ENCODE peak calls at places on chromosomes 13 and 19, in six cellular contexts. One of them, this sample, is unnamed. For H3K4me1 and H3K27me3, the result is how much of the 10 kb centered on the place peaks cover.

GRCh38 chr13:25778302-25778701 is 273.5 kb downstream of the SHISA2 start:
- DNase-seq in heart right ventricle: no peak
- DNase-seq in fibroblast of lung: no peak
- DNase-seq in NT2/D1: no peak
- DNase-seq in left ventricle myocardium inferior: no peak
- DNase-seq in pancreas: no peak
- DNase-seq in this sample: no peak

GRCh38 chr19:10112895-10113591 is 1.6 kb downstream of the P2RY11 start:
- DNase-seq in heart right ventricle: peak
- DNase-seq in fibroblast of lung: no peak
- DNase-seq in NT2/D1: no peak
- DNase-seq in left ventricle myocardium inferior: no peak
- DNase-seq in pancreas: peak
- DNase-seq in this sample: peak

GRCh38 chr13:107742544-107742943 is 472.8 kb downstream of the LIG4 start:
- DNase-seq in heart right ventricle: no peak
- DNase-seq in fibroblast of lung: no peak
- DNase-seq in NT2/D1: no peak
- DNase-seq in left ventricle myocardium inferior: no peak
- DNase-seq in pancreas: no peak
- DNase-seq in this sample: no peak

GRCh38 chr13:111031531-111031961 is 83.6 kb upstream of the ARHGEF7 start:
- DNase-seq in heart right ventricle: no peak
- DNase-seq in fibroblast of lung: peak
- DNase-seq in NT2/D1: no peak
- DNase-seq in left ventricle myocardium inferior: no peak
- DNase-seq in pancreas: no peak
- DNase-seq in this sample: no peak

GRCh38 chr19:46193678-46194077 is 35.9 kb upstream of the IGFL1 start:
- DNase-seq in heart right ventricle: no peak
- DNase-seq in fibroblast of lung: no peak
- DNase-seq in NT2/D1: no peak
- DNase-seq in left ventricle myocardium inferior: no peak
- DNase-seq in pancreas: no peak
- DNase-seq in this sample: no peak

GRCh38 chr19:43464089-43464775 is 1.2 kb downstream of the LYPD3 start:
- DNase-seq in heart right ventricle: peak
- DNase-seq in fibroblast of lung: no peak
- DNase-seq in NT2/D1: peak
- DNase-seq in left ventricle myocardium inferior: peak
- DNase-seq in pancreas: peak
- DNase-seq in this sample: peak

GRCh38 chr19:7716762-7717161 is 14.8 kb upstream of the FCER2 start:
- DNase-seq in heart right ventricle: no peak
- DNase-seq in fibroblast of lung: no peak
- DNase-seq in NT2/D1: no peak
- DNase-seq in left ventricle myocardium inferior: no peak
- DNase-seq in pancreas: no peak
- DNase-seq in this sample: no peak

GRCh38 chr13:112587767-112588489 is at the start of gene TUBGCP3:
- DNase-seq in heart right ventricle: peak
- DNase-seq in fibroblast of lung: peak
- DNase-seq in NT2/D1: peak
- DNase-seq in left ventricle myocardium inferior: peak
- DNase-seq in pancreas: peak
- DNase-seq in this sample: peak

GRCh38 chr13:79119578-79120107 is 286.4 kb downstream of the RBM26 start:
- DNase-seq in heart right ventricle: no peak
- DNase-seq in fibroblast of lung: no peak
- DNase-seq in NT2/D1: no peak
- DNase-seq in left ventricle myocardium inferior: no peak
- DNase-seq in pancreas: peak
- DNase-seq in this sample: no peak

GRCh38 chr13:23578411-23579071 is 8.3 kb downstream of the TNFRSF19 start:
- DNase-seq in heart right ventricle: peak
- DNase-seq in fibroblast of lung: peak
- DNase-seq in NT2/D1: peak
- DNase-seq in left ventricle myocardium inferior: peak
- DNase-seq in pancreas: peak
- DNase-seq in this sample: peak

GRCh38 chr13:33349314-33349995 is 63.9 kb upstream of the STARD13 start:
- DNase-seq in heart right ventricle: no peak
- DNase-seq in fibroblast of lung: no peak
- DNase-seq in NT2/D1: no peak
- DNase-seq in left ventricle myocardium inferior: peak
- DNase-seq in pancreas: no peak
- DNase-seq in this sample: peak

GRCh38 chr19:7450243-7451223 is 38.3 kb downstream of the PEX11G start:
- DNase-seq in heart right ventricle: no peak
- DNase-seq in fibroblast of lung: peak
- DNase-seq in NT2/D1: peak
- DNase-seq in left ventricle myocardium inferior: no peak
- DNase-seq in pancreas: no peak
- DNase-seq in this sample: no peak

GRCh38 chr13:21060827-21061076 is 634 bp downstream of the LATS2 start:
- DNase-seq in heart right ventricle: peak
- DNase-seq in fibroblast of lung: no peak
- DNase-seq in NT2/D1: no peak
- DNase-seq in left ventricle myocardium inferior: peak
- DNase-seq in pancreas: no peak
- DNase-seq in this sample: no peak

GRCh38 chr19:46283771-46284170 is 13.1 kb upstream of the HIF3A start:
- DNase-seq in heart right ventricle: peak
- DNase-seq in fibroblast of lung: no peak
- DNase-seq in NT2/D1: no peak
- DNase-seq in left ventricle myocardium inferior: no peak
- DNase-seq in pancreas: no peak
- DNase-seq in this sample: no peak

GRCh38 chr13:50928088-50928487 is 18.5 kb downstream of the RNASEH2B start:
- DNase-seq in heart right ventricle: no peak
- DNase-seq in fibroblast of lung: peak
- DNase-seq in NT2/D1: no peak
- DNase-seq in left ventricle myocardium inferior: no peak
- DNase-seq in pancreas: no peak
- DNase-seq in this sample: no peak

GRCh38 chr13:94660695-94661324 is 51.5 kb downstream of the SOX21 start:
- DNase-seq in heart right ventricle: no peak
- DNase-seq in fibroblast of lung: peak
- DNase-seq in NT2/D1: no peak
- DNase-seq in left ventricle myocardium inferior: no peak
- DNase-seq in pancreas: no peak
- DNase-seq in this sample: no peak

GRCh38 chr19:4609878-4610511 is 29.3 kb upstream of the TNFAIP8L1 start:
- DNase-seq in heart right ventricle: peak
- DNase-seq in fibroblast of lung: no peak
- DNase-seq in NT2/D1: no peak
- DNase-seq in left ventricle myocardium inferior: peak
- DNase-seq in pancreas: peak
- DNase-seq in this sample: no peak

GRCh38 chr13:81551036-81551435 is 1210.1 kb upstream of the SPRY2 start:
- DNase-seq in heart right ventricle: no peak
- DNase-seq in fibroblast of lung: no peak
- DNase-seq in NT2/D1: no peak
- DNase-seq in left ventricle myocardium inferior: no peak
- DNase-seq in pancreas: no peak
- DNase-seq in this sample: no peak

GRCh38 chr13:71751074-71751473 is 115.9 kb downstream of the DACH1 start:
- DNase-seq in heart right ventricle: no peak
- DNase-seq in fibroblast of lung: peak
- DNase-seq in NT2/D1: no peak
- DNase-seq in left ventricle myocardium inferior: no peak
- DNase-seq in pancreas: no peak
- DNase-seq in this sample: no peak

GRCh38 chr13:73340069-73340468 is 281.3 kb downstream of the KLF5 start:
- DNase-seq in heart right ventricle: no peak
- DNase-seq in fibroblast of lung: no peak
- DNase-seq in NT2/D1: no peak
- DNase-seq in left ventricle myocardium inferior: no peak
- DNase-seq in pancreas: no peak
- DNase-seq in this sample: no peak

GRCh38 chr19:48954011-48954594 is 572 bp upstream of the BAX start:
- DNase-seq in heart right ventricle: no peak
- DNase-seq in fibroblast of lung: no peak
- DNase-seq in NT2/D1: no peak
- DNase-seq in left ventricle myocardium inferior: no peak
- DNase-seq in pancreas: no peak
- DNase-seq in this sample: peak

GRCh38 chr13:36067619-36068456 is 63.3 kb downstream of the DCLK1 start:
- DNase-seq in heart right ventricle: no peak
- DNase-seq in fibroblast of lung: no peak
- DNase-seq in NT2/D1: no peak
- DNase-seq in left ventricle myocardium inferior: no peak
- DNase-seq in pancreas: no peak
- DNase-seq in this sample: no peak

GRCh38 chr19:33236696-33237390 is 11.2 kb upstream of the SLC7A10 start:
- DNase-seq in heart right ventricle: no peak
- DNase-seq in fibroblast of lung: no peak
- DNase-seq in NT2/D1: no peak
- DNase-seq in left ventricle myocardium inferior: no peak
- DNase-seq in pancreas: peak
- DNase-seq in this sample: no peak

GRCh38 chr13:34164585-34164984 is 346.6 kb downstream of the RFC3 start:
- DNase-seq in heart right ventricle: no peak
- DNase-seq in fibroblast of lung: no peak
- DNase-seq in NT2/D1: no peak
- DNase-seq in left ventricle myocardium inferior: no peak
- DNase-seq in pancreas: no peak
- DNase-seq in this sample: no peak

GRCh38 chr19:17490411-17490810 is 20.1 kb downstream of the SLC27A1 start:
- DNase-seq in heart right ventricle: no peak
- DNase-seq in fibroblast of lung: no peak
- DNase-seq in NT2/D1: no peak
- DNase-seq in left ventricle myocardium inferior: no peak
- DNase-seq in pancreas: no peak
- DNase-seq in this sample: no peak

GRCh38 chr19:6686628-6686975 is 16.6 kb upstream of the TNFSF14 start:
- DNase-seq in heart right ventricle: no peak
- DNase-seq in fibroblast of lung: no peak
- DNase-seq in NT2/D1: no peak
- DNase-seq in left ventricle myocardium inferior: no peak
- DNase-seq in pancreas: no peak
- DNase-seq in this sample: no peak

GRCh38 chr19:54164369-54165068 is 5.0 kb upstream of the LENG1 start:
- DNase-seq in heart right ventricle: peak
- DNase-seq in fibroblast of lung: peak
- DNase-seq in NT2/D1: no peak
- DNase-seq in left ventricle myocardium inferior: no peak
- DNase-seq in pancreas: peak
- DNase-seq in this sample: peak

GRCh38 chr19:48817585-48818124 is 6.8 kb upstream of the BCAT2 start:
- DNase-seq in heart right ventricle: no peak
- DNase-seq in fibroblast of lung: no peak
- DNase-seq in NT2/D1: no peak
- DNase-seq in left ventricle myocardium inferior: no peak
- DNase-seq in pancreas: no peak
- DNase-seq in this sample: no peak

GRCh38 chr13:111876506-111876905 is 190.4 kb upstream of the SOX1 start:
- DNase-seq in heart right ventricle: no peak
- DNase-seq in fibroblast of lung: no peak
- DNase-seq in NT2/D1: no peak
- DNase-seq in left ventricle myocardium inferior: no peak
- DNase-seq in pancreas: no peak
- DNase-seq in this sample: no peak

GRCh38 chr13:77388944-77389616 is 62.2 kb upstream of the MYCBP2 start:
- DNase-seq in heart right ventricle: no peak
- DNase-seq in fibroblast of lung: no peak
- DNase-seq in NT2/D1: no peak
- DNase-seq in left ventricle myocardium inferior: no peak
- DNase-seq in pancreas: no peak
- DNase-seq in this sample: no peak
- H3K4me1 ChIP-seq in heart right ventricle: under half
- H3K4me1 ChIP-seq in fibroblast of lung: under half
- H3K4me1 ChIP-seq in NT2/D1: under half
- H3K4me1 ChIP-seq in left ventricle myocardium inferior: under half
- H3K4me1 ChIP-seq in pancreas: under half
- H3K4me1 ChIP-seq in this sample: under half

DNA sequence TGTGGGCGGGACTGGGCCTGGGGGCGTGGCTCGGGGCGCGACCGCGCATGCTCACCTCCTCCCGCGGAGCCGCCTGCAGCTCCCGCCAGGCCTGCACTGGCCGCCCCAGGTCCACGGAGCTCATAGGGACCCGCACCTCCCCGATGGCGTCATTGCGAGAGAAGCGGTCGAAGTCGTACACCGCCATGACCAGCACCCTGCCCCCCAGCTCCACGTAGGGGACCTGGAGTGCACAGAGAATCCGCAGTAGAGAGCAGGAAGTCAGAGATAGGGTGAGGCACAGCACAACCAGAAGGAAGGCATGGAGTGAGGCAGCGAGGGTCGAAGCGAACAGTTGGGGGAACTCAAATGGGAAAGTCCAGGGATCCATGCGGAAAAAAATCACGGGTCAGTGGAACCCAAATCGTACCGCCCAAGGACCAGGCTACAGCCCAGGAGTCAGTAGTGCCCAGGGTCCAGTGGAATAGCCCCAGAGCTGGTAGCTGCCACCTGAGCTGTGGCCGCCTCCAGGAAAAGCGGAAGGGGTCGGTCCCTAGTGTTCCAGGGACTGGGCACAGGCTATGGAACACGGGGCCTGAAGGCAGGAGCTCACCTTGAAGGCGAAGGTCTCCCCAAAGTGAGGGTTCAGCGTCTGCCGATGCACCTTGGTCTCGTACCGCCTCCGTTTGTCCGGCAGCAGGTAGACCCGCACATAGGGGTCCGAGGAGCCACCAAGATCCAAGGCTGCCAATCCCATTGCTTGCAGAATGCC is 4.8 kb downstream of the SYT5 start:
- DNase-seq in heart right ventricle: no peak
- DNase-seq in fibroblast of lung: no peak
- DNase-seq in NT2/D1: no peak
- DNase-seq in left ventricle myocardium inferior: no peak
- DNase-seq in pancreas: no peak
- DNase-seq in this sample: peak
- H3K27me3 ChIP-seq in heart right ventricle: half or more
- H3K27me3 ChIP-seq in fibroblast of lung: under half
- H3K27me3 ChIP-seq in NT2/D1: under half
- H3K27me3 ChIP-seq in left ventricle myocardium inferior: half or more
- H3K27me3 ChIP-seq in pancreas: under half
- H3K27me3 ChIP-seq in this sample: under half

DNA sequence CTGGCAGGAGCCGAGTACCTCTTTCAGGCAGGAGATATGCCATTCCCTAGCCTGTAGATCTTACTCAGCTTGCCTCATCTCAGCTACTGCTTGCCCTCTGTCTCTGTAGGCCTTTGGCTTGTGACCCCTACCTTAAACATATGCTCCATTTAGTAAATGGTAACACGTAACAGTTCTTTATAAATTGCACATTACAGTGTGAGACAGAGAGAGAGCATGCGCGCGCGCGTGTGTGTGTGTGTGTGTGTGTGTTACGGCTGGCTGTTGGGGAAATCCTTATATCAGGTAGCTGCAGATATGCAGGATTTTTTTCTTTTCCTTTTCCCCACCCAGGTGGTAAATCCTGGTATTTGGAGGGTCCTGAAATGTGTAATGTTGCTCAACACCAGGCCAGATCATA is 4.2 kb downstream of the SPINT2 start:
- DNase-seq in heart right ventricle: no peak
- DNase-seq in fibroblast of lung: no peak
- DNase-seq in NT2/D1: no peak
- DNase-seq in left ventricle myocardium inferior: no peak
- DNase-seq in pancreas: no peak
- DNase-seq in this sample: no peak
- H3K4me1 ChIP-seq in heart right ventricle: under half
- H3K4me1 ChIP-seq in fibroblast of lung: under half
- H3K4me1 ChIP-seq in NT2/D1: under half
- H3K4me1 ChIP-seq in left ventricle myocardium inferior: under half
- H3K4me1 ChIP-seq in pancreas: under half
- H3K4me1 ChIP-seq in this sample: under half

GRCh38 chr13:45700971-45701900 is 884 bp upstream of the CBY2 start:
- DNase-seq in heart right ventricle: no peak
- DNase-seq in fibroblast of lung: no peak
- DNase-seq in NT2/D1: no peak
- DNase-seq in left ventricle myocardium inferior: no peak
- DNase-seq in pancreas: no peak
- DNase-seq in this sample: peak
- H3K27me3 ChIP-seq in heart right ventricle: under half
- H3K27me3 ChIP-seq in fibroblast of lung: under half
- H3K27me3 ChIP-seq in NT2/D1: under half
- H3K27me3 ChIP-seq in left ventricle myocardium inferior: under half
- H3K27me3 ChIP-seq in pancreas: under half
- H3K27me3 ChIP-seq in this sample: under half